ENCODE peak calls at places on chromosome 14, in ten cellular contexts. F is keratinocyte, A is GM23338, B is upper lobe of left lung, X is progenitor cell of endocrine pancreas, L is breast epithelium, P is cardiac muscle cell, Z is epithelial cell of esophagus, W is astrocyte of the cerebellum, G is body of pancreas. H is an unnamed sample.

GRCh38 chr14:100246809-100247428 is 8.0 kb downstream of the YY1 start:
- DNase-seq in F (no peak), A (peak), G (no peak), X (no peak), W (no peak), Z (peak), B (no peak), L (no peak), P (peak), H (no peak)

GRCh38 chr14:100677152-100677924 is 49.4 kb upstream of the DLK1 start:
- DNase-seq in G (no peak), B (no peak), W (no peak), A (no peak), F (no peak), P (peak), Z (no peak), X (no peak), L (no peak), H (no peak)

GRCh38 chr14:105028251-105028927 is 7.5 kb upstream of the CDCA4 start:
- DNase-seq in A (no peak), W (no peak), X (no peak), F (peak), Z (peak), G (no peak), B (no peak), L (peak), P (no peak), H (no peak)

GRCh38 chr14:105855246-105855892 is 329.0 kb downstream of the TMEM121 start:
- DNase-seq in P (no peak), F (no peak), W (no peak), G (no peak), A (no peak), X (no peak), Z (no peak), B (peak), L (peak), H (peak)

GRCh38 chr14:100342195-100342594 is 19.1 kb downstream of the SLC25A47 start:
- DNase-seq in X (no peak), G (no peak), A (no peak), L (no peak), B (no peak), F (no peak), Z (no peak), W (no peak), P (no peak), H (no peak)

GRCh38 chr14:52439476-52439875 is 112.8 kb downstream of the TXNDC16 start:
- DNase-seq in B (no peak), X (no peak), A (no peak), W (no peak), F (no peak), P (no peak), L (no peak), G (no peak), Z (no peak), H (no peak)

GRCh38 chr14:88551094-88551870 is 3.5 kb downstream of the PTPN21 start:
- DNase-seq in A (peak), B (peak), P (peak), L (peak), W (peak), F (no peak), Z (peak), X (peak), G (peak), H (peak)

GRCh38 chr14:74198441-74199234 is 40.6 kb upstream of the VSX2 start:
- DNase-seq in B (no peak), W (no peak), Z (no peak), A (no peak), L (no peak), X (no peak), F (no peak), P (no peak), G (no peak), H (no peak)

GRCh38 chr14:76761198-76761848 is at the start of gene VASH1:
- DNase-seq in F (no peak), Z (peak), W (peak), G (peak), A (peak), B (peak), P (peak), L (no peak), X (peak), H (peak)

GRCh38 chr14:91255026-91255695 is 10.7 kb upstream of the GPR68 start:
- DNase-seq in A (no peak), G (no peak), Z (no peak), L (no peak), B (no peak), F (no peak), P (no peak), X (no peak), W (no peak), H (no peak)

GRCh38 chr14:31118892-31119291 is 88.7 kb downstream of the HECTD1 start:
- DNase-seq in L (no peak), W (no peak), B (no peak), A (no peak), P (no peak), F (no peak), X (no peak), Z (no peak), G (no peak), H (no peak)

GRCh38 chr14:87014854-87015253 is 978.1 kb downstream of the GALC start:
- DNase-seq in F (no peak), B (no peak), W (no peak), G (no peak), P (no peak), Z (peak), X (no peak), A (peak), L (no peak), H (no peak)
- TF ChIP-seq CTCF in F (no peak), B (no peak), W (no peak), G (no peak), P (no peak), Z (peak), X (peak), A (peak), L (no peak), H (no peak)

GRCh38 chr14:26905219-26905618 is 307.4 kb upstream of the NOVA1 start:
- DNase-seq in L (no peak), Z (no peak), B (no peak), A (no peak), F (no peak), W (no peak), G (no peak), P (no peak), X (no peak), H (no peak)
- TF ChIP-seq CTCF in L (peak), Z (no peak), B (no peak), A (peak), F (no peak), W (no peak), G (no peak), P (no peak), X (peak), H (no peak)

DNA sequence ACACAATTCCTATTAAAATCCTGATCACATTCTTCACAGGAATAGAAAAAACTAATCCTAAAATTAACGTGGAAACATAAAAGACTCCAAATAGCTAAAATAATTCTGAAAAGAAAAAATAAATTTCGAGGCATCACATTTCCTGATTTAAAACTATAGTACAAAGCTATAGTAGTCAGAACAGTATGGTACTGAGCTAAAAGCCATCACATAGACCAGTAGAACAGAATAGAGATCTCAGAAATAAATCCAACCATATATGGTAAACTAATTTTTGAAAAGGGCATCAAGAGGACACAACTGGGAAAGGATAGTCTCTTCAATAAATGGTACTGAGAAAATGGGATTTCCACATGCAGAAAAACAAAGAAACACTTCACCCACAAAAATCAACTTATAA is 125.2 kb upstream of the DAAM1 start:
- DNase-seq in Z (no peak), W (no peak), B (no peak), A (no peak), P (no peak), G (no peak), F (no peak), X (no peak), L (no peak), H (no peak)
- TF ChIP-seq CTCF in Z (no peak), W (no peak), B (no peak), A (no peak), P (no peak), G (no peak), F (no peak), X (no peak), L (no peak), H (no peak)

GRCh38 chr14:22047105-22047504 is 373.5 kb upstream of the OR4E1 start:
- DNase-seq in W (no peak), L (no peak), A (peak), G (no peak), F (no peak), B (no peak), Z (peak), P (peak), X (no peak), H (no peak)
- TF ChIP-seq CTCF in W (peak), L (no peak), A (peak), G (no peak), F (peak), B (no peak), Z (peak), P (no peak), X (peak), H (no peak)

DNA sequence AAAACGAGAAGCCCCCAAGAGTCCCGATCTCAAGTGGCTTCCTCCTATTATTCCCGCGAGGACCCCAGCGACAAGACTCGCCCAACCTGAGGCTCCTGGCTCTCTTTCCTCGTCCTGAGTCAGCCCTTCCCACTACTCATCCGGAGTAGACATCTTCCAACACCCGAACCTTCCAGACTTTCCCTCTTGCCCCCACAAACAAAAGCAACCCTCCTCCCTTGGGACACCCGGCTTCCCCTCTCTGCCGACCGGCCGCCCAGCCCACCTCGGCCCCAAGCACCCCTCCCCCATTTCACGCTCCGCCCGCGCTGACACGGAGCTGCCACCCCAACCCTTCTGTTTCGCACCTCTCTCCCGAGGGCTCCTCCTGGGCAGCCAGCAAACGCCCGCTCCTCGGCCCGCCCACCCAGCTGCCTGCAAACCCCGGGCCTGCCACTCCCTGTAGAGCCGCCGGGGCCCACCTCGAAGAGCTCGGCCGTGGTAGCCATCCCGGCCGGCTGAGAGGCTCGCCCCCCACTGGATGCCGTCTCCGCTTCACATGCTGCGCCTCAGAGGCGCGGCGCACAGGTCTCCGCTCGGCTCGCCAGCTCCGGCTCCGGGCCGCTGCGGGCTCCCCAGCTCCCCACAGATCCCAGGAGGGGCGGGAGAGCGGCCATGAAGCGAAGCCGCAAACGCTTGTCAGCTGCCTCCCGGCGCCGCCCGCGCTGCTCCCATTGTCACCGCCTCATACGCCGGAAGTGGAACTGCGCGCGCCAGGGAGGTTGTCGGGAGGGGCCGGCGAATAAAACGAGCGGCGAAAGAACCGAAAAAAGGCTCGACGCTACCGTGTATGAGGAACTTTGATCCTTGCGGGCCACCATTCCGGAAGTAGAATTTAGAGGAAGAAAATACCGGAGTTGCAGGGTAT is at the start of the genes AP5M1 and EXOC5:
- DNase-seq in B (peak), P (peak), L (peak), Z (peak), X (peak), W (peak), F (peak), G (peak), A (peak), H (peak)
- TF ChIP-seq CTCF in B (peak), P (no peak), L (no peak), Z (no peak), X (no peak), W (no peak), F (no peak), G (peak), A (no peak), H (peak)

GRCh38 chr14:103905861-103906456 is 22.3 kb upstream of the TDRD9 start:
- DNase-seq in P (no peak), W (no peak), F (no peak), B (no peak), X (no peak), L (no peak), A (peak), Z (no peak), G (no peak), H (no peak)
- TF ChIP-seq CTCF in P (peak), W (peak), F (no peak), B (no peak), X (peak), L (no peak), A (peak), Z (no peak), G (no peak), H (no peak)

DNA sequence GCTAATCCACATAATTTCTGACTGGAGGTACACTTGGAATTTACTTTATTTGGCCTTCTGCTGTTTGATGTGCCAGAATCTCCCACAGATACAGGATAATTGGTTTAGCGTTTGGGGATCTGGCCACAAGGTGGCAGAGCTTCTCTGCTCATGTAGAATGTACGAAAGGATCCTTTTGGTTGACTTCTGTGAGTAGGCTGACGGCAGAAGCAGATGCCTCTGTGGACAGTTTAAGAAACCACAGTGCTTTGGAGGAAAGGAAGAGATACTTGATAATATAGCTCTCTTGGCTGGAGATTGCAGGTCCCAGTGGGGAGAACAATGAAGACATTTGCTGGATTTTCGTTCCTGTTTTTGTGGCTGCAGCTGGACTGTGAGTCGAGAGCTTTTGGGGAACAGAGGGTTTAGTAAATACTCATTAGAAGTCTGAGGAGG is 75.3 kb upstream of the OR4E1 start:
- DNase-seq in W (peak), L (no peak), B (no peak), P (peak), G (peak), X (peak), F (no peak), Z (peak), A (peak), H (no peak)
- TF ChIP-seq CTCF in W (peak), L (peak), B (no peak), P (peak), G (peak), X (peak), F (peak), Z (peak), A (peak), H (peak)

GRCh38 chr14:49464885-49465284 is 121.3 kb downstream of the RPS29 start:
- DNase-seq in Z (no peak), G (no peak), X (no peak), L (no peak), A (peak), P (peak), B (no peak), F (no peak), W (no peak), H (no peak)
- TF ChIP-seq CTCF in Z (peak), G (no peak), X (peak), L (no peak), A (peak), P (peak), B (no peak), F (peak), W (peak), H (no peak)

DNA sequence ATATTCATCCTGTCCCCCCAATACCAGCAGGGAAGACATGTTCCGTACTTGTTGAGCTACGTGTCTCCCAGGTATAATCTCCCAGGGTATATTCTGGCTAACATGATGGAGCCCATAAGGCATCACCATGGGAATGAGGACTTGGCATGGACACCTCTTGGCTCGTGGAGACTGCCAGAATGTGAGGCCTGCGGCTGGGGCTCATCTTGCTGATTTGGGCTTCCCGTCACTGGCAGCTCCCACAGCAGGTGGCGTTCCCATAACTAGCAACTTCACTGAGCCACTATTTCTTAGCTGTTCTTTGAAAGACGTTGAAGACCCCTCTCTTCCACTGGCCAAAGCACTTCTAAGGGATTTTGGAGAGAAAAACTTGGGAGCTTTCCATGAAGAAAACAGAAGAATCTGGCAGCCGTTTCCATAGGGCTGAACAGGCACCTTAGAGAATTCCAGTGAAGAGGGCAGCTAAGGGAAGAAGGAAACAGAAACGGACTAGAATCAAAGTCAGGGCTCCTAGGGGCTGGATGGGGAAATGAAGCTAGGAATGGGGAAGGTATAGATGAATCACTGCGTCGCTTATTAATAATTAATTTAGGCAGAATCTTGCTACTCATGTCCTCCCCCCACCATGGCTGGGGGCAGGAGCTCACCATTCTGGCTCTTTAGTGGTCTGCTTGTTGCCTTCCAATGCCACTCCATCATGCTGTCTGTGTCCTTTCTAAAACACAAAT is 39.7 kb upstream of the FOS start:
- DNase-seq in P (no peak), W (no peak), B (no peak), Z (no peak), G (peak), L (no peak), F (no peak), X (no peak), A (no peak), H (no peak)
- TF ChIP-seq CTCF in P (no peak), W (no peak), B (no peak), Z (no peak), G (peak), L (no peak), F (peak), X (no peak), A (no peak), H (no peak)

DNA sequence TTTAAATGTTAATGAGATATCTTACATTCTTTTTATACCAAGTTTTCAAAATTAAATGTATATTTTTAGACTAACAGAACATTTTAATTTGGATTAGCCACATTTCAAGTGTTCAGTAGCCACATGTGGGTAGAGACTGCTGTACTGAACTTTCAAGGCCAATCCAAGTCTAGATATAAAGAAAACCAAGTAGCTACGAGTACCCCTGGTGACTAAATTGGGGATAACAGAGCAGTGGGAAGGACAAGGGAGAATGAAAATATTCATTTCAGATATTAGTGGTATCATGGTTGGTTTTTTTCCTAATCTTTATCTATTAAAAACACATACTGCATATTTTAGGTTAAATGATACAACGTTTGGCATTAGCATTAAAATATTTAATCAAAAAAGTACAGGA is 69.4 kb upstream of the RHOJ start:
- DNase-seq in Z (no peak), F (no peak), W (peak), G (no peak), P (peak), X (no peak), B (no peak), L (no peak), A (peak), H (no peak)
- TF ChIP-seq CTCF in Z (peak), F (peak), W (peak), G (peak), P (peak), X (peak), B (no peak), L (peak), A (peak), H (peak)

H was measured in mesothelial cell of epicardium.